ENCODE peak calls at places on chromosome 3, in five cellular contexts. One of them, this sample, is unnamed.

GRCh38 chr3:150253622-150254021 is 154.5 kb upstream of the TSC22D2 start:
- DNase-seq in HEK293T: no peak
- DNase-seq in astrocyte of the spinal cord: no peak
- DNase-seq in T1000: no peak
- DNase-seq in upper lobe of right lung: no peak
- DNase-seq in this sample: no peak

GRCh38 chr3:180341516-180341915 is 260.4 kb upstream of the TTC14 start:
- DNase-seq in HEK293T: no peak
- DNase-seq in astrocyte of the spinal cord: no peak
- DNase-seq in T1000: no peak
- DNase-seq in upper lobe of right lung: no peak
- DNase-seq in this sample: no peak

GRCh38 chr3:127171721-127172120 is 21.2 kb upstream of the PRR23E start:
- DNase-seq in HEK293T: peak; percentile 3
- DNase-seq in astrocyte of the spinal cord: no peak
- DNase-seq in T1000: no peak
- DNase-seq in upper lobe of right lung: no peak
- DNase-seq in this sample: no peak

GRCh38 chr3:195591220-195591619 is 7.5 kb upstream of the APOD start:
- DNase-seq in HEK293T: no peak
- DNase-seq in astrocyte of the spinal cord: no peak
- DNase-seq in T1000: no peak
- DNase-seq in upper lobe of right lung: no peak
- DNase-seq in this sample: no peak

GRCh38 chr3:124552224-124552623 is 178.0 kb upstream of the UMPS start:
- DNase-seq in HEK293T: no peak
- DNase-seq in astrocyte of the spinal cord: no peak
- DNase-seq in T1000: no peak
- DNase-seq in upper lobe of right lung: no peak
- DNase-seq in this sample: no peak

GRCh38 chr3:46725663-46726314 is 8.1 kb upstream of the PRSS50 start:
- DNase-seq in HEK293T: no peak
- DNase-seq in astrocyte of the spinal cord: peak; percentile 7
- DNase-seq in T1000: no peak
- DNase-seq in upper lobe of right lung: no peak
- DNase-seq in this sample: no peak

GRCh38 chr3:64945171-64945684 is 257.4 kb upstream of the ADAMTS9 start:
- DNase-seq in HEK293T: no peak
- DNase-seq in astrocyte of the spinal cord: peak; percentile 12
- DNase-seq in T1000: no peak
- DNase-seq in upper lobe of right lung: no peak
- DNase-seq in this sample: no peak

GRCh38 chr3:152021951-152022461 is 148.6 kb downstream of the SUCNR1 start:
- DNase-seq in HEK293T: no peak
- DNase-seq in astrocyte of the spinal cord: peak; percentile 55
- DNase-seq in T1000: peak; percentile 16
- DNase-seq in upper lobe of right lung: no peak
- DNase-seq in this sample: peak; percentile 2

GRCh38 chr3:186609247-186609868 is 3.5 kb upstream of the AHSG start:
- DNase-seq in HEK293T: no peak
- DNase-seq in astrocyte of the spinal cord: no peak
- DNase-seq in T1000: no peak
- DNase-seq in upper lobe of right lung: no peak
- DNase-seq in this sample: peak; percentile 35

GRCh38 chr3:60531759-60532158 is 719.5 kb downstream of the FHIT start:
- DNase-seq in HEK293T: no peak
- DNase-seq in astrocyte of the spinal cord: no peak
- DNase-seq in T1000: no peak
- DNase-seq in upper lobe of right lung: no peak
- DNase-seq in this sample: no peak

GRCh38 chr3:160450846-160451245 is 1.3 kb upstream of the TRIM59 start:
- DNase-seq in HEK293T: no peak
- DNase-seq in astrocyte of the spinal cord: peak; percentile 85
- DNase-seq in T1000: peak; percentile 39
- DNase-seq in upper lobe of right lung: no peak
- DNase-seq in this sample: peak; percentile 87

GRCh38 chr3:184003187-184003967 is 14.3 kb downstream of the ABCC5 start:
- DNase-seq in HEK293T: no peak
- DNase-seq in astrocyte of the spinal cord: peak; percentile 43
- DNase-seq in T1000: no peak
- DNase-seq in upper lobe of right lung: no peak
- DNase-seq in this sample: peak; percentile 34

GRCh38 chr3:27031476-27031875 is 337.7 kb downstream of the NEK10 start:
- DNase-seq in HEK293T: no peak
- DNase-seq in astrocyte of the spinal cord: no peak
- DNase-seq in T1000: no peak
- DNase-seq in upper lobe of right lung: no peak
- DNase-seq in this sample: no peak

GRCh38 chr3:136856665-136857064 is 5.3 kb upstream of the NCK1 start:
- DNase-seq in HEK293T: no peak
- DNase-seq in astrocyte of the spinal cord: no peak
- DNase-seq in T1000: no peak
- DNase-seq in upper lobe of right lung: no peak
- DNase-seq in this sample: no peak

GRCh38 chr3:129576514-129577345 is 29.7 kb downstream of the PLXND1 start:
- DNase-seq in HEK293T: no peak
- DNase-seq in astrocyte of the spinal cord: no peak
- DNase-seq in T1000: no peak
- DNase-seq in upper lobe of right lung: no peak
- DNase-seq in this sample: no peak

GRCh38 chr3:148006508-148006907 is 597.3 kb downstream of the ZIC1 start:
- DNase-seq in HEK293T: no peak
- DNase-seq in astrocyte of the spinal cord: peak; percentile 94
- DNase-seq in T1000: peak; percentile 23
- DNase-seq in upper lobe of right lung: no peak
- DNase-seq in this sample: peak; percentile 13

GRCh38 chr3:44976002-44976815 is at the start of the genes EXOSC7 and ZDHHC3:
- DNase-seq in HEK293T: peak; percentile 93
- DNase-seq in astrocyte of the spinal cord: peak; percentile 90
- DNase-seq in T1000: peak; percentile 81
- DNase-seq in upper lobe of right lung: peak; percentile 94
- DNase-seq in this sample: peak; percentile 98

GRCh38 chr3:15983232-15983631 is 185.5 kb upstream of the ANKRD28 start:
- DNase-seq in HEK293T: no peak
- DNase-seq in astrocyte of the spinal cord: peak; percentile 58
- DNase-seq in T1000: peak; percentile 73
- DNase-seq in upper lobe of right lung: no peak
- DNase-seq in this sample: peak; percentile 72

GRCh38 chr3:181974198-181974597 is 262.5 kb downstream of the SOX2 start:
- DNase-seq in HEK293T: no peak
- DNase-seq in astrocyte of the spinal cord: no peak
- DNase-seq in T1000: no peak
- DNase-seq in upper lobe of right lung: no peak
- DNase-seq in this sample: no peak

GRCh38 chr3:100993309-100993708 is at the start of gene ABI3BP:
- DNase-seq in HEK293T: peak; percentile 59
- DNase-seq in astrocyte of the spinal cord: peak; percentile 81
- DNase-seq in T1000: peak; percentile 35
- DNase-seq in upper lobe of right lung: peak; percentile 70
- DNase-seq in this sample: peak; percentile 81

GRCh38 chr3:179884136-179884535 is 152.6 kb downstream of the PEX5L start:
- DNase-seq in HEK293T: no peak
- DNase-seq in astrocyte of the spinal cord: no peak
- DNase-seq in T1000: no peak
- DNase-seq in upper lobe of right lung: no peak
- DNase-seq in this sample: no peak

GRCh38 chr3:151926956-151927355 is 53.5 kb downstream of the SUCNR1 start:
- DNase-seq in HEK293T: no peak
- DNase-seq in astrocyte of the spinal cord: peak; percentile 85
- DNase-seq in T1000: no peak
- DNase-seq in upper lobe of right lung: no peak
- DNase-seq in this sample: peak; percentile 38

GRCh38 chr3:25572919-25573385 is 91.8 kb downstream of the TOP2B start:
- DNase-seq in HEK293T: no peak
- DNase-seq in astrocyte of the spinal cord: peak; percentile 65
- DNase-seq in T1000: peak; percentile 53
- DNase-seq in upper lobe of right lung: no peak
- DNase-seq in this sample: peak; percentile 48

GRCh38 chr3:81851166-81851565 is 89.7 kb upstream of the GBE1 start:
- DNase-seq in HEK293T: no peak
- DNase-seq in astrocyte of the spinal cord: no peak
- DNase-seq in T1000: no peak
- DNase-seq in upper lobe of right lung: no peak
- DNase-seq in this sample: no peak

GRCh38 chr3:52218454-52218853 is 7.0 kb downstream of the TLR9 start:
- DNase-seq in HEK293T: no peak
- DNase-seq in astrocyte of the spinal cord: no peak
- DNase-seq in T1000: no peak
- DNase-seq in upper lobe of right lung: peak; percentile 60
- DNase-seq in this sample: no peak

GRCh38 chr3:138348107-138348949 is at the start of gene MRAS:
- DNase-seq in HEK293T: peak; percentile 69
- DNase-seq in astrocyte of the spinal cord: peak; percentile 75
- DNase-seq in T1000: peak; percentile 39
- DNase-seq in upper lobe of right lung: peak; percentile 92
- DNase-seq in this sample: peak; percentile 91

GRCh38 chr3:65177879-65178484 is 490.2 kb upstream of the ADAMTS9 start:
- DNase-seq in HEK293T: no peak
- DNase-seq in astrocyte of the spinal cord: peak; percentile 36
- DNase-seq in T1000: no peak
- DNase-seq in upper lobe of right lung: no peak
- DNase-seq in this sample: peak; percentile 9

GRCh38 chr3:133487920-133488540 is 85.5 kb upstream of the CDV3 start:
- DNase-seq in HEK293T: no peak
- DNase-seq in astrocyte of the spinal cord: no peak
- DNase-seq in T1000: no peak
- DNase-seq in upper lobe of right lung: no peak
- DNase-seq in this sample: peak; percentile 54

GRCh38 chr3:169624533-169624972 is 39.0 kb downstream of the MECOM start:
- DNase-seq in HEK293T: no peak
- DNase-seq in astrocyte of the spinal cord: no peak
- DNase-seq in T1000: peak; percentile 38
- DNase-seq in upper lobe of right lung: no peak
- DNase-seq in this sample: no peak

GRCh38 chr3:50674349-50675178 is at the start of gene DOCK3:
- DNase-seq in HEK293T: peak; percentile 84
- DNase-seq in astrocyte of the spinal cord: peak; percentile 29
- DNase-seq in T1000: peak; percentile 66
- DNase-seq in upper lobe of right lung: peak; percentile 83
- DNase-seq in this sample: peak; percentile 90

GRCh38 chr3:32872487-32873382 is 54.9 kb downstream of the TRIM71 start:
- DNase-seq in HEK293T: no peak
- DNase-seq in astrocyte of the spinal cord: peak; percentile 25
- DNase-seq in T1000: no peak
- DNase-seq in upper lobe of right lung: peak; percentile 80
- DNase-seq in this sample: no peak

GRCh38 chr3:194998417-194998816 is 272.5 kb downstream of the XXYLT1 start:
- DNase-seq in HEK293T: no peak
- DNase-seq in astrocyte of the spinal cord: no peak
- DNase-seq in T1000: no peak
- DNase-seq in upper lobe of right lung: peak; percentile 3
- DNase-seq in this sample: no peak

GRCh38 chr3:36911990-36912804 is 32.7 kb downstream of the TRANK1 start:
- DNase-seq in HEK293T: no peak
- DNase-seq in astrocyte of the spinal cord: peak; percentile 75
- DNase-seq in T1000: no peak
- DNase-seq in upper lobe of right lung: no peak
- DNase-seq in this sample: peak; percentile 46

GRCh38 chr3:15952543-15953175 is 154.9 kb upstream of the ANKRD28 start:
- DNase-seq in HEK293T: no peak
- DNase-seq in astrocyte of the spinal cord: no peak
- DNase-seq in T1000: no peak
- DNase-seq in upper lobe of right lung: no peak
- DNase-seq in this sample: no peak

GRCh38 chr3:156400735-156401134 is 154.2 kb downstream of the SSR3 start:
- DNase-seq in HEK293T: no peak
- DNase-seq in astrocyte of the spinal cord: no peak
- DNase-seq in T1000: no peak
- DNase-seq in upper lobe of right lung: no peak
- DNase-seq in this sample: no peak

GRCh38 chr3:13707456-13707855 is 158.5 kb downstream of the FBLN2 start:
- DNase-seq in HEK293T: no peak
- DNase-seq in astrocyte of the spinal cord: no peak
- DNase-seq in T1000: no peak
- DNase-seq in upper lobe of right lung: peak; percentile 5
- DNase-seq in this sample: no peak

This sample was measured in AG08396.